ENCODE peak calls at places on chromosomes 13 and 19, in eight cellular contexts. Z, W, F, E, Y, P, X and T are unnamed samples.

GRCh38 chr13:82634946-82635345 is 1247.3 kb downstream of the SLITRK1 start:
- DNase-seq in Z (no peak), E (no peak), X (no peak), F (no peak), Y (no peak), P (no peak), W (peak), T (no peak)

GRCh38 chr13:33642374-33643065 is 175.4 kb upstream of the RFC3 start:
- DNase-seq in E (peak), F (no peak), Z (no peak), W (peak), Y (no peak), P (no peak), X (peak), T (no peak)

GRCh38 chr13:30154531-30154930 is 152.8 kb downstream of the KATNAL1 start:
- DNase-seq in X (no peak), P (no peak), Y (no peak), E (no peak), F (no peak), Z (no peak), W (no peak), T (no peak)

GRCh38 chr13:31965361-31966066 is 66.1 kb upstream of the FRY start:
- DNase-seq in E (no peak), P (no peak), F (no peak), Z (no peak), W (peak), X (no peak), Y (no peak), T (no peak)

GRCh38 chr13:101875091-101875490 is 422.6 kb downstream of the ITGBL1 start:
- DNase-seq in E (no peak), Z (no peak), P (no peak), W (no peak), F (no peak), Y (no peak), X (no peak), T (no peak)

GRCh38 chr13:114097504-114097892 is 34.9 kb downstream of the RASA3 start:
- DNase-seq in Y (no peak), E (no peak), X (no peak), P (no peak), W (no peak), Z (no peak), F (no peak), T (no peak)

GRCh38 chr13:52850396-52851152 is 2.1 kb upstream of the PCDH8 start:
- DNase-seq in E (peak), Y (peak), P (peak), F (no peak), X (peak), W (peak), Z (peak), T (peak)

GRCh38 chr19:58561373-58562125 is 3.1 kb upstream of the UBE2M start:
- DNase-seq in F (no peak), Y (no peak), P (no peak), W (no peak), E (no peak), Z (no peak), X (no peak), T (no peak)

GRCh38 chr19:19575411-19575810 is 37.3 kb downstream of the CILP2 start:
- DNase-seq in P (no peak), W (no peak), E (no peak), X (no peak), F (no peak), Y (no peak), Z (no peak), T (no peak)

GRCh38 chr19:37930416-37930815 is 23.4 kb downstream of the SIPA1L3 start:
- DNase-seq in Z (no peak), E (peak), Y (no peak), X (no peak), F (no peak), W (no peak), P (peak), T (no peak)

GRCh38 chr13:39600766-39601165 is 2.2 kb downstream of the LHFPL6 start:
- DNase-seq in X (no peak), F (no peak), Z (peak), Y (peak), P (no peak), W (no peak), E (no peak), T (no peak)

GRCh38 chr19:57280165-57280912 is at the start of gene ZNF460:
- DNase-seq in F (peak), Y (peak), E (peak), Z (peak), X (peak), W (peak), P (peak), T (peak)

GRCh38 chr19:932647-933552 is 7.1 kb downstream of the ARID3A start:
- DNase-seq in P (peak), X (no peak), Z (peak), Y (no peak), E (peak), F (no peak), W (peak), T (no peak)

GRCh38 chr13:79190932-79191331 is 215.1 kb downstream of the RBM26 start:
- DNase-seq in P (no peak), Z (no peak), E (no peak), X (no peak), F (no peak), Y (no peak), W (no peak), T (no peak)

GRCh38 chr19:49432141-49433073 is 7.2 kb downstream of the GFY start:
- DNase-seq in X (no peak), Z (no peak), P (no peak), Y (no peak), E (no peak), W (no peak), F (no peak), T (no peak)

GRCh38 chr13:51647067-51647466 is 62.8 kb downstream of the WDFY2 start:
- DNase-seq in P (no peak), Z (no peak), W (no peak), X (no peak), Y (no peak), E (no peak), F (no peak), T (no peak)

DNA sequence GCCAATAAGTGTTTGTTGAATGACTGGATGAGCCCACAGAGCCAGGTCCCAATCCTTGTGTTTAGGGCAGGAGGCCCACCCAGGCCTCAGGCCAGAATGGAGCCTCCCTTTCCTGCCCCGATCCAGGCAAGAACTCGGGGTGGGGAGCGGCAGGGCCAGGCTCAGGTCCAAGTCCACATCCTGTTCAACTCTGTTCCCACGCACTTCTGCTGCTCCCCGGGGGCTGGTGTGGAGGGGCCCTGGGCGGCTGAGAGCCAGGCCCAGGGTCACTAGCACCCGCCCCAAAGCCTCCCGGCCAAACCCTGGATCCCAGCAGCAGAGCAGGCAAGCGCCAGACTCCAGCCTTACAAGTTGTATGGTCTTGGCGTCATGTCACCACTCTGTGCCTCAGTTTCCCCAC is 8.0 kb downstream of the ANGPTL8 start:
- DNase-seq in X (no peak), P (no peak), Y (no peak), F (no peak), Z (peak), W (peak), E (peak), T (no peak)
- H3K27ac ChIP-seq in X (peak), P (peak), Y (no peak), F (no peak), Z (peak), W (no peak), E (peak), T (peak)

GRCh38 chr19:18517606-18518005 is 4.3 kb downstream of the ELL start:
- DNase-seq in X (no peak), P (no peak), F (no peak), E (no peak), W (no peak), Z (no peak), Y (no peak), T (no peak)

GRCh38 chr19:18518639-18519038 is 3.2 kb downstream of the ELL start:
- DNase-seq in X (no peak), E (no peak), W (no peak), Z (no peak), F (no peak), Y (no peak), P (no peak), T (no peak)

GRCh38 chr19:18513868-18514267 is 8.0 kb downstream of the ELL start:
- DNase-seq in F (no peak), X (peak), Y (no peak), Z (peak), E (peak), W (peak), P (no peak), T (no peak)

GRCh38 chr19:18514800-18515682 is 6.8 kb downstream of the ELL start:
- DNase-seq in W (peak), Y (no peak), X (peak), F (no peak), E (peak), P (peak), Z (peak), T (no peak)

DNA sequence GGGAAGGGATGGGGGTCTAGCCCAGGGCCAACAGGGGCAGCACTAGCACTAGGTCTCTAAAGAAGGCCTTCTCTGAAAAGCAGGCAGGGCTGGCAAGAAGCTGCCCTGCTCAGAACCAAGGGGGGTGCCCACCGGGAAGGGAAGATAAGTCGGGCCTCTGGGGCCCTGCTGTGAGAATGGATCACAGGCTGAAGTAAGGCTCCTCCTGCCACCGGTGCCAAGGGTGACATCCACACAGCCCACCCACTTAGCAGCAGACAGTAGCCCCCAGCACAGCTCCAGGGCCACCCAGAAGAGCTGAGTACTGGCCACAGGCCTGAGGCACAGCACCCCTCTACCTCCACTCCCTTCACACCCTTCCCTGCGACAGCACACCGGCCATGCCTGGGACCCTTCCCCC is 5.9 kb downstream of the ELL start:
- DNase-seq in E (no peak), X (no peak), Y (no peak), F (no peak), P (no peak), W (no peak), Z (peak), T (no peak)
- H3K27ac ChIP-seq in E (no peak), X (peak), Y (no peak), F (no peak), P (no peak), W (peak), Z (peak), T (no peak)

DNA sequence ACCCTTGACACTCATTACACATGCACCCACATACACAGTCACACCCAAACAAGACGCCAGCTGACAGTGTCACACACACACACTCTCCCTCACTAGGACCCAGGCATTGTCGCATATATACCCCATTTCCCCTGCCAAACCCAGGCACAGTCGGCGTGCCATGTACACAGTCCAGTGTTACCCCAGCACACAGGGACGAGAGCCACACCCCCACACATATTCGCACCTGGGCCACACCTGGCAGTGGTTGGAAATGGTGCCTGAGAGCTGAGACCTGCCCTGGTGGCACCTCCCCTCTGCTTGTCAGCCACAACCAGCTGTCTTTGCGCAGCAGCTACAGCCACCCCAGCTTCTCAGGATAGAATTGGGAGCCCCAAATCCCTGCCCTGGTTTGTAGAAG is 9.0 kb downstream of the NFIX start:
- DNase-seq in P (peak), Y (no peak), X (no peak), E (no peak), W (no peak), F (no peak), Z (no peak), T (no peak)
- H3K27ac ChIP-seq in P (peak), Y (peak), X (peak), E (no peak), W (no peak), F (peak), Z (peak), T (peak)

DNA sequence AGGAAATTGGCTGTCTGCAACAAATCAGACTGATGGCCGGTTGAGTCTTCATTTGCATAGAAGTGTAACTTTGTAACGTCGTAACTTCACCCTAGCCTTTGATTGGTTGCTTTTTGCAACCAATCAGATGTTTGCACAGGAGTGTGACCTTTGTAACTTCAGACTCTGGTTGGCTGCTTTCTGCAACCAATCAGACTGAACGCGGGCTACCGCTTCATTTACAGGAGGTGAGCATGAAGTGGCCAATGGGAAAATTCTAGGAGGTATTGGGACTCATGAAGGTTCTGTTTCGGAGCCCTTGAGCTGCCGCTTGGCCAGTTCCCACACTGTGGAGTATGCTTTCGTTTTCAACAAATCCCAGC is 441 bp upstream of the ZNF559 start:
- DNase-seq in W (peak), E (peak), P (peak), Z (peak), Y (peak), F (peak), X (peak), T (peak)
- H3K27ac ChIP-seq in W (peak), E (peak), P (peak), Z (peak), Y (peak), F (peak), X (peak), T (peak)

GRCh38 chr19:29410974-29411615 is 114.7 kb upstream of the VSTM2B start:
- DNase-seq in P (no peak), Y (no peak), X (no peak), E (no peak), Z (no peak), W (no peak), F (no peak), T (no peak)
- H3K27ac ChIP-seq in P (no peak), Y (no peak), X (no peak), E (no peak), Z (no peak), W (no peak), F (no peak), T (no peak)

GRCh38 chr19:51093510-51094345 is 11.0 kb upstream of the KLK14 start:
- DNase-seq in E (no peak), F (no peak), X (no peak), P (no peak), Z (no peak), W (no peak), Y (no peak), T (no peak)
- H3K27ac ChIP-seq in E (no peak), F (no peak), X (peak), P (no peak), Z (no peak), W (no peak), Y (no peak), T (no peak)

GRCh38 chr13:110240352-110240751 is 66.6 kb downstream of the COL4A1 start:
- DNase-seq in E (no peak), Y (no peak), Z (peak), X (no peak), P (no peak), F (no peak), W (no peak), T (no peak)

GRCh38 chr13:110244096-110244830 is 62.7 kb downstream of the COL4A1 start:
- DNase-seq in Y (no peak), Z (peak), E (peak), F (no peak), X (no peak), W (peak), P (no peak), T (no peak)

GRCh38 chr13:110240943-110241342 is 66.0 kb downstream of the COL4A1 start:
- DNase-seq in W (no peak), E (no peak), P (no peak), Z (peak), F (no peak), X (no peak), Y (no peak), T (no peak)

GRCh38 chr13:110244926-110245325 is 62.0 kb downstream of the COL4A1 start:
- DNase-seq in Z (peak), Y (no peak), X (no peak), P (no peak), E (peak), W (no peak), F (no peak), T (no peak)

GRCh38 chr13:110242615-110243014 is 64.3 kb downstream of the COL4A1 start:
- DNase-seq in W (no peak), F (no peak), P (no peak), Z (peak), E (no peak), X (no peak), Y (no peak), T (no peak)
- H3K27ac ChIP-seq in W (no peak), F (no peak), P (no peak), Z (peak), E (no peak), X (no peak), Y (peak), T (no peak)

DNA sequence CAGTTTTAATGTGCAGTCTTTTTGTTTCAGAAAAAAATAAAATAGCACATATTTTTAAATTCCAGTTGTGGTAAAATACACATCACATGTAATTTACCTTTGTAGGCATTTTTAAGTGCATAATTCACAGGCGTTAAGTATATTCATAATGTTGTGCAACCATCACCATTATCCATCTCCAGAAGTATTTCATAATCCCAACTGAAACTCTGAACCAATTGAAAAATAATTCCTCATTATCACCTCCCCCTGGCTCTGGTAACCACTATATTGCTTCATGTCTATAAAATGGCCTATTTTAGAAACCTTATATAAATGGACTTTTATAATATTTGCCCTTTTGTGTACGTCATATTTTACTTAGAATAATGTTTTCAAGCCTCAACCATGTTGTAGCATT is 756.5 kb upstream of the KLHL1 start:
- DNase-seq in F (no peak), X (no peak), Y (no peak), W (no peak), E (no peak), Z (no peak), P (no peak), T (no peak)
- H3K27ac ChIP-seq in F (no peak), X (no peak), Y (no peak), W (no peak), E (no peak), Z (no peak), P (no peak), T (no peak)

GRCh38 chr13:27569405-27569804 is 50.9 kb downstream of the LNX2 start:
- DNase-seq in E (no peak), Z (no peak), Y (no peak), P (no peak), W (no peak), F (no peak), X (no peak), T (no peak)
- H3K27ac ChIP-seq in E (no peak), Z (no peak), Y (no peak), P (no peak), W (no peak), F (no peak), X (no peak), T (no peak)